ENCODE peak calls at places on chromosomes 2 and 18, in six cellular contexts. O is A549, B is K562, K is HepG2, Y is endothelial cell of umbilical vein, E is GM12878. T is an unnamed sample.

GRCh38 chr2:152046940-152047339 is 51.9 kb downstream of the CACNB4 start:
- DNase-seq in O (no peak), B (no peak), K (no peak), Y (no peak), E (peak; percentile 87), T (no peak)

GRCh38 chr2:101752708-101753107 is 55.2 kb downstream of the MAP4K4 start:
- DNase-seq in O (no peak), B (no peak), K (no peak), Y (peak; percentile 46), E (no peak), T (no peak)

GRCh38 chr2:163455815-163456214 is 280.0 kb downstream of the FIGN start:
- DNase-seq in O (no peak), B (no peak), K (no peak), Y (no peak), E (peak; percentile 4), T (no peak)

GRCh38 chr2:140601801-140602200 is 1529.0 kb downstream of the LRP1B start:
- DNase-seq in O (no peak), B (no peak), K (no peak), Y (no peak), E (no peak), T (no peak)

GRCh38 chr18:59701272-59701671 is 4.0 kb upstream of the CCBE1 start:
- DNase-seq in O (no peak), B (no peak), K (no peak), Y (no peak), E (no peak), T (no peak)

GRCh38 chr2:70668432-70668831 is 99.6 kb downstream of the ADD2 start:
- DNase-seq in O (no peak), B (no peak), K (no peak), Y (no peak), E (no peak), T (no peak)

GRCh38 chr2:231795525-231796327 is 9.5 kb downstream of the COPS7B start:
- DNase-seq in O (peak; percentile 80), B (peak; percentile 11), K (peak; percentile 97), Y (peak; percentile 89), E (no peak), T (peak; percentile 44)

GRCh38 chr18:75475228-75475627 is 47.7 kb upstream of the SMIM21 start:
- DNase-seq in O (no peak), B (no peak), K (no peak), Y (peak; percentile 43), E (no peak), T (no peak)

GRCh38 chr2:163610817-163611556 is 124.8 kb downstream of the FIGN start:
- DNase-seq in O (peak; percentile 5), B (no peak), K (peak; percentile 10), Y (no peak), E (no peak), T (peak; percentile 40)

GRCh38 chr2:236570081-236570979 is 705 bp downstream of the ACKR3 start:
- DNase-seq in O (no peak), B (no peak), K (no peak), Y (peak; percentile 64), E (no peak), T (no peak)

GRCh38 chr2:241561811-241562210 is 3.3 kb downstream of the BOK start:
- DNase-seq in O (no peak), B (peak; percentile 32), K (no peak), Y (peak; percentile 67), E (no peak), T (peak; percentile 58)

GRCh38 chr2:40482091-40482490 is 30.2 kb upstream of the SLC8A1 start:
- DNase-seq in O (no peak), B (no peak), K (no peak), Y (no peak), E (no peak), T (peak; percentile 17)

GRCh38 chr2:130251865-130252620 is 53.8 kb upstream of the TUBA3E start:
- DNase-seq in O (no peak), B (no peak), K (no peak), Y (no peak), E (no peak), T (no peak)

GRCh38 chr2:182915369-182916326 is 49.2 kb upstream of the FRZB start:
- DNase-seq in O (no peak), B (no peak), K (no peak), Y (no peak), E (no peak), T (no peak)

GRCh38 chr2:146997945-146998344 is 846.9 kb upstream of the ACVR2A start:
- DNase-seq in O (no peak), B (no peak), K (no peak), Y (no peak), E (no peak), T (no peak)

GRCh38 chr2:25982968-25983280 is 627 bp upstream of the KIF3C start:
- DNase-seq in O (no peak), B (no peak), K (no peak), Y (no peak), E (no peak), T (no peak)

GRCh38 chr18:45567123-45567522 is 48.2 kb upstream of the SLC14A2 start:
- DNase-seq in O (no peak), B (peak; percentile 14), K (no peak), Y (no peak), E (no peak), T (no peak)

GRCh38 chr2:70720124-70720523 is 47.9 kb downstream of the ADD2 start:
- DNase-seq in O (no peak), B (no peak), K (no peak), Y (no peak), E (no peak), T (no peak)

GRCh38 chr18:48613589-48613988 is 74.8 kb downstream of the CTIF start:
- DNase-seq in O (no peak), B (no peak), K (no peak), Y (no peak), E (no peak), T (no peak)

GRCh38 chr2:143705108-143705686 is 576.0 kb downstream of the ARHGAP15 start:
- DNase-seq in O (no peak), B (no peak), K (no peak), Y (no peak), E (no peak), T (peak; percentile 61)

DNA sequence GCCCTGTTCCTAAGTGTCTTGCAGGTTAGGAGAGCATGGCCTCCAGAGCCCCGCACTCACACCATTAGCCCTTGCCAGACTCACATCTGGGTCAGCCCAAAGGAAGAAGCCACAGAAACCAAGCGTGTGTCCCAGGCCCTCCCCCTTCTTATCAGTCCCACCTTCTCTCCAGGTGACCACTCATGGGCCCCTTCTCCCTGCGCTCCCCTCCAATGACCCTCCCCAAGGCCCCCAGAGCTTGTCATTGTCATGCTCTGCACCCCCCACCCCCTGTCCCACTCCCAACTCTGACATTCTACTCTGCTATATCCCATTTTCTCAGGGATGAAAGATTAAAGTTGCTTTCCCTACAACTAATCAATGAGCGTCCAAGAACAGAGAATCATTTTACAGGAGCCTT is 30.1 kb downstream of the CAPN14 start:
- DNase-seq in O (no peak), B (no peak), K (no peak), Y (no peak), E (no peak), T (no peak)
- TF ChIP-seq MAX in O (no peak), B (no peak), K (no peak), Y (no peak), E (no peak), T (no peak)

GRCh38 chr2:85971369-85971768 is 82.6 kb upstream of the ST3GAL5 start:
- DNase-seq in O (no peak), B (no peak), K (no peak), Y (no peak), E (no peak), T (no peak)
- TF ChIP-seq CTCF in O (no peak), B (no peak), K (no peak), Y (no peak), E (no peak), T (no peak)

DNA sequence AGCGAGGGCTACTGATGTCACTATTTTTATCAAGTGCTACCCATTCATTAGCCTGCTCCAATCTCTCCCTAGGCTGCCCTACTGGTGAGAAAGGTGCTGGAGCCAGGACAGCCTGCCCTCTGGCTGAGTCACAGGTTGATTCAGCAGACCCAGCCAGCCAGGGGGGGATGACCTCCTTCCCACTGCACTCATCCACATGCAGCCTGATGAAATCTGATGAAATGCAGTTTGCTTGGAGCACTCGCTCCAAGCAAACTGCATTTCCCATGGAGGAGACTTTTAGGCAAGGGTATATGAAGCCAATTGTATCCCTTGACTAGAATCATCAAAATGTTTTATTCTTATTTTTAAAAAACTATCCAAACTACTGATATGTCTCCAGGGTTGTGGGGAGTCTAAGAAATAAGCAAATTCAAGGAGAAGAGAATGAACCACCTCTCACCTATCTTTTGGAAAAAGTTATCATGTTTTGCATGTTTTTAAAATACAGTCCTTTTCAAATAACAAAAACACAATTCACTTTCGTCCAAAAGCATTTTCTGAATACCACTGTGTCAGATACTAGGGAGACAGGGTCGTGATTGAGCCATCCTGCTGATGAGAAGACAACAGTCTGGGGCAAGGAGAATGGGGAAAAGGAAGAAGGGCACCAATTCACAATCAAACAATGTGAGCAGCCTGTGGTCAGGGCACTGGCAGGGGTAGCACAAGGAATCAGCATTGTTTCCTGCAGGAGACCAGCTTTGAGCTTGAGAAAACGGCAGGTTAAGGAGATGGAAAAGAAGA is 128.3 kb downstream of the AFF3 start:
- DNase-seq in O (peak; percentile 16), B (peak; percentile 29), K (no peak), Y (peak; percentile 21), E (no peak), T (no peak)
- TF ChIP-seq MYC in O (no peak), B (peak; percentile 97), K (no peak), Y (no peak), E (no peak), T (no peak)

GRCh38 chr2:176098366-176099158 is 1.0 kb upstream of the HOXD12 start:
- DNase-seq in O (no peak), B (no peak), K (no peak), Y (no peak), E (no peak), T (peak; percentile 65)

GRCh38 chr2:176095421-176095820 is 2.9 kb downstream of the HOXD13 start:
- DNase-seq in O (no peak), B (no peak), K (no peak), Y (no peak), E (no peak), T (peak; percentile 50)

GRCh38 chr2:176096243-176096985 is 3.2 kb upstream of the HOXD12 start:
- DNase-seq in O (no peak), B (peak; percentile 29), K (no peak), Y (peak; percentile 46), E (no peak), T (peak; percentile 82)

GRCh38 chr2:176097820-176098365 is 1.7 kb upstream of the HOXD12 start:
- DNase-seq in O (no peak), B (no peak), K (no peak), Y (no peak), E (no peak), T (no peak)

GRCh38 chr2:176096986-176097819 is 2.4 kb upstream of the HOXD12 start:
- DNase-seq in O (peak; percentile 81), B (peak; percentile 84), K (peak; percentile 64), Y (peak; percentile 72), E (no peak), T (peak; percentile 98)
- TF ChIP-seq MAX in O (peak; percentile 80), B (no peak), K (peak; percentile 43), Y (no peak), E (no peak), T (peak; percentile 20)